ENCODE peak calls at places on chromosomes 11 and 22, in seven cellular contexts. D is adrenal gland, B is hepatocyte, I is neural progenitor cell, H is ovary, Y is spleen, L is mucosa of descending colon. V is an unnamed sample.
A peak's percentile ranks its signal among the peaks of the same experiment; 100 is the strongest.

GRCh38 chr11:101061606-101062005 is 68.0 kb downstream of the PGR start:
- DNase-seq in I (no peak), Y (no peak), H (no peak), L (no peak), B (no peak), D (no peak), V (no peak)

GRCh38 chr11:24531528-24531927 is 34.7 kb downstream of the LUZP2 start:
- DNase-seq in D (no peak), B (no peak), L (no peak), H (no peak), Y (no peak), I (no peak), V (no peak)

GRCh38 chr11:2090172-2091111 is 48.7 kb downstream of the IGF2 start:
- DNase-seq in L (peak; percentile 41), H (no peak), Y (peak; percentile 61), I (no peak), B (no peak), D (no peak), V (no peak)

GRCh38 chr22:32737811-32738210 is 63.7 kb upstream of the TIMP3 start:
- DNase-seq in D (no peak), I (no peak), H (no peak), Y (no peak), B (no peak), L (no peak), V (no peak)

GRCh38 chr22:40721266-40721665 is 42.0 kb downstream of the MCHR1 start:
- DNase-seq in D (peak; percentile 24), B (peak; percentile 37), H (no peak), L (no peak), Y (no peak), I (peak; percentile 37), V (no peak)

GRCh38 chr11:58573451-58574104 is 2.1 kb downstream of the LPXN start:
- DNase-seq in L (no peak), D (peak; percentile 86), Y (no peak), B (peak; percentile 43), I (no peak), H (peak; percentile 30), V (peak; percentile 83)

GRCh38 chr11:113778111-113778910 is 1.3 kb upstream of the CLDN25 start:
- DNase-seq in D (peak; percentile 52), I (no peak), H (no peak), B (peak; percentile 43), L (no peak), Y (no peak), V (peak; percentile 39)

GRCh38 chr11:59119826-59120225 is 12.8 kb downstream of the FAM111B start:
- DNase-seq in Y (no peak), B (no peak), H (no peak), D (no peak), L (no peak), I (no peak), V (no peak)

GRCh38 chr11:28231475-28231874 is 123.3 kb downstream of the METTL15 start:
- DNase-seq in B (no peak), I (no peak), H (no peak), D (no peak), L (no peak), Y (no peak), V (no peak)

GRCh38 chr11:10934293-10934850 is 76.5 kb upstream of the ZBED5 start:
- DNase-seq in B (no peak), I (no peak), H (no peak), L (peak; percentile 65), D (no peak), Y (no peak), V (no peak)

GRCh38 chr11:103450241-103450640 is 341.0 kb downstream of the DYNC2H1 start:
- DNase-seq in B (no peak), L (no peak), H (no peak), D (no peak), I (no peak), Y (no peak), V (no peak)

GRCh38 chr11:68373810-68374501 is 61.6 kb downstream of the LRP5 start:
- DNase-seq in I (peak; percentile 22), Y (no peak), B (peak; percentile 62), L (peak; percentile 72), D (peak; percentile 71), H (no peak), V (peak; percentile 68)

GRCh38 chr22:27420817-27421361 is 380.7 kb downstream of the MN1 start:
- DNase-seq in L (no peak), H (peak; percentile 78), I (no peak), Y (peak; percentile 24), B (peak; percentile 60), D (peak; percentile 46), V (peak; percentile 91)

GRCh38 chr22:33867118-33867863 is 53.0 kb downstream of the LARGE1 start:
- DNase-seq in B (peak; percentile 74), I (no peak), D (no peak), L (no peak), H (no peak), Y (no peak), V (no peak)

GRCh38 chr11:5285703-5286102 is 16.0 kb upstream of the HBE1 start:
- DNase-seq in Y (no peak), I (no peak), H (no peak), B (no peak), L (no peak), D (no peak), V (no peak)

GRCh38 chr11:103807806-103808205 is 228.6 kb upstream of the DDI1 start:
- DNase-seq in L (no peak), D (no peak), B (no peak), I (no peak), Y (no peak), H (no peak), V (no peak)

GRCh38 chr11:6862961-6863360 is at the start of gene OR10A2:
- DNase-seq in H (no peak), B (peak; percentile 10), Y (no peak), L (no peak), I (peak; percentile 6), D (no peak), V (no peak)

GRCh38 chr22:19495562-19496323 is 16.0 kb downstream of the CDC45 start:
- DNase-seq in B (no peak), L (no peak), H (no peak), I (no peak), Y (no peak), D (no peak), V (no peak)

GRCh38 chr11:112748713-112749481 is 212.3 kb upstream of the NCAM1 start:
- DNase-seq in Y (no peak), D (no peak), B (no peak), L (no peak), H (peak; percentile 35), I (no peak), V (no peak)

GRCh38 chr22:46881373-46882118 is 119.1 kb downstream of the TBC1D22A start:
- DNase-seq in L (no peak), I (no peak), H (no peak), B (no peak), D (no peak), Y (no peak), V (no peak)

GRCh38 chr11:43542734-43543133 is 137.8 kb upstream of the HSD17B12 start:
- DNase-seq in L (no peak), I (no peak), H (no peak), D (no peak), Y (no peak), B (no peak), V (no peak)

GRCh38 chr11:84437129-84438123 is 1151.3 kb upstream of the CCDC90B start:
- DNase-seq in L (no peak), D (peak; percentile 7), B (peak; percentile 60), Y (no peak), I (peak; percentile 66), H (no peak), V (no peak)

GRCh38 chr11:14346303-14346702 is 12.7 kb downstream of the RRAS2 start:
- DNase-seq in L (no peak), I (no peak), B (no peak), Y (no peak), D (no peak), H (no peak), V (no peak)

GRCh38 chr11:37881741-37882140 is 1283.7 kb upstream of the RAG2 start:
- DNase-seq in B (no peak), Y (no peak), D (no peak), I (no peak), H (no peak), L (no peak), V (no peak)
- TF ChIP-seq CTCF in B (no peak), Y (no peak), D (no peak), I (no peak), H (no peak), L (no peak), V (no peak)

DNA sequence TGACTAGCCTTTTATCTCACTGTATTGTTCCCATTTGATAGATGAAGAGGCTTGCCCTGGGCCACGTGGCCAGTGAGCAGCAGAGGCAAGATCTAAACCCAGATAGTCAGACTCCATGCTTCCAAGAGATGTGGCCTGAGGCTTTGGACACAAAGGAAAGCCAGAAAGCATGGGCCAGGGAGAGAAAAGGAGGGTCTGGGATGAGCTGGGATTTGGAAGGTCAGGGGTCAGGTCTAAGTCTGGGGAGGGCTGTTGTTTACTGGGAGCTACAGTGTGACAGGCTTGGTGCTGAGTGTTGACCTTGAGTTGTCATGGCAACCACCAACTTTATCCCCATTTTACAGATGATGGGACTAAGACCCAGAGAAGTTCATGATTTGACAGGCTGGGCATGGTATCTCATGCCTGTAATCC is 2.1 kb downstream of the SLC35E4 start:
- DNase-seq in I (no peak), B (no peak), H (no peak), Y (no peak), D (no peak), L (no peak), V (no peak)
- H3K36me3 ChIP-seq in I (no peaks in the 10 kb centered on the region), B (no peaks in the 10 kb centered on the region), H (no peaks in the 10 kb centered on the region), Y (no peaks in the 10 kb centered on the region), D (no peaks in the 10 kb centered on the region), L (no peaks in the 10 kb centered on the region), V (no peaks in the 10 kb centered on the region)

DNA sequence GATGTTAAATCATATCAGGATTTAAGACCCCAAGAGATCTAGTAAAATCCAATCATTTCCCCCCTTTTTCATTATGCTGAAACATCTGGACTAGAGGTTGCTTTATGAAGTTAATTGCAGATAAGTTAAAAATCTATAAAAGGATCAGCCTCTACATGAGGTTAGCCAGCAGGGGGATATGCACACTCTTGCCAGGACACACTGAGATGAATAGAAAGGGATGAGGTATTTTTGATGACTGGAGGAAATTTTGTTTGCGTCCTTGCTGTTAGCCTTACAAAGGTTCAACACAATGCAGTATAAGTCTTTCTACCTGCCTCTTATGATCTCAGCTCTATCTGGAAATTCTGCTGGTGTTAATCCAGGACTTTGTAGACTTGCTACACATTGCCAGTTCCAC is 1034.3 kb downstream of the LRRC4C start:
- DNase-seq in B (no peak), D (no peak), I (no peak), Y (no peak), H (no peak), L (no peak), V (no peak)
- TF ChIP-seq CTCF in B (no peak), D (no peak), I (peak; percentile 22), Y (no peak), H (no peak), L (no peak), V (no peak)

GRCh38 chr22:17897864-17898263 is 123.6 kb upstream of the BID start:
- DNase-seq in I (no peak), D (no peak), Y (no peak), B (no peak), L (no peak), H (no peak), V (no peak)
- H3K36me3 ChIP-seq in I (no peaks in the 10 kb centered on the region), D (no peaks in the 10 kb centered on the region), Y (peaks cover 100% of the 10 kb centered on the region), B (no peaks in the 10 kb centered on the region), L (no peaks in the 10 kb centered on the region), H (no peaks in the 10 kb centered on the region), V (peaks cover 26% of the 10 kb centered on the region)